ENCODE peak calls at places on chromosomes 7 and 10, in five cellular contexts. J is heart left ventricle; A is CD4-positive, CD25-positive, alpha-beta regulatory T cell; M is Karpas-422; P is CD8-positive, alpha-beta T cell. O is an unnamed sample. For H3K9me3, the result is how much of the 10 kb centered on the place peaks cover.

GRCh38 chr7:4472739-4473138 is 209.4 kb upstream of the FOXK1 start:
- DNase-seq in J (no peak), A (no peak), M (no peak), P (no peak), O (no peak)

GRCh38 chr7:128453836-128454804 is 1.6 kb upstream of the HILPDA start:
- DNase-seq in J (peak), A (no peak), M (no peak), P (no peak), O (no peak)

GRCh38 chr10:129400426-129400825 is 66.6 kb upstream of the MGMT start:
- DNase-seq in J (no peak), A (no peak), M (no peak), P (no peak), O (no peak)

GRCh38 chr10:72356115-72356514 is 1.4 kb upstream of the DNAJB12 start:
- DNase-seq in J (no peak), A (no peak), M (no peak), P (no peak), O (no peak)

GRCh38 chr10:46550076-46550790 is 6.2 kb downstream of the GPRIN2 start:
- DNase-seq in J (peak), A (no peak), M (no peak), P (no peak), O (no peak)

GRCh38 chr7:14092376-14092775 is 102.9 kb upstream of the ETV1 start:
- DNase-seq in J (no peak), A (no peak), M (no peak), P (no peak), O (no peak)

GRCh38 chr7:99041526-99041925 is 102.4 kb downstream of the SMURF1 start:
- DNase-seq in J (no peak), A (no peak), M (no peak), P (no peak), O (no peak)

GRCh38 chr7:11373546-11374142 is 400.0 kb downstream of the PHF14 start:
- DNase-seq in J (no peak), A (no peak), M (peak), P (no peak), O (no peak)

GRCh38 chr10:62095341-62096071 is 173.1 kb downstream of the RTKN2 start:
- DNase-seq in J (no peak), A (no peak), M (no peak), P (no peak), O (no peak)

GRCh38 chr7:1271046-1271445 is 38.4 kb downstream of the UNCX start:
- DNase-seq in J (no peak), A (no peak), M (no peak), P (no peak), O (no peak)

GRCh38 chr10:123642293-123642692 is 23.9 kb upstream of the GPR26 start:
- DNase-seq in J (no peak), A (no peak), M (no peak), P (no peak), O (no peak)

GRCh38 chr7:29289156-29290021 is 94.8 kb downstream of the CHN2 start:
- DNase-seq in J (no peak), A (no peak), M (peak), P (no peak), O (no peak)

GRCh38 chr10:69362471-69362954 is 54.2 kb downstream of the TACR2 start:
- DNase-seq in J (peak), A (no peak), M (no peak), P (no peak), O (no peak)

GRCh38 chr7:94313926-94314325 is 80.8 kb upstream of the COL1A2 start:
- DNase-seq in J (no peak), A (no peak), M (no peak), P (no peak), O (no peak)

GRCh38 chr7:50832744-50833143 is 50.0 kb upstream of the GRB10 start:
- DNase-seq in J (no peak), A (no peak), M (no peak), P (no peak), O (no peak)

GRCh38 chr10:107686095-107686494 is 521.6 kb upstream of the SORCS1 start:
- DNase-seq in J (no peak), A (no peak), M (no peak), P (no peak), O (no peak)

GRCh38 chr10:22246680-22247391 is 29.0 kb upstream of the EBLN1 start:
- DNase-seq in J (no peak), A (peak), M (peak), P (no peak), O (peak)

GRCh38 chr10:126387931-126388911 is at the start of gene ADAM12:
- DNase-seq in J (peak), A (no peak), M (no peak), P (no peak), O (no peak)

GRCh38 chr7:79118143-79118542 is 335.3 kb downstream of the MAGI2 start:
- DNase-seq in J (no peak), A (no peak), M (no peak), P (no peak), O (no peak)

GRCh38 chr7:85019176-85019575 is 167.7 kb downstream of the SEMA3D start:
- DNase-seq in J (no peak), A (no peak), M (no peak), P (no peak), O (no peak)

GRCh38 chr7:151087247-151088018 is 1.2 kb downstream of the AGAP3 start:
- DNase-seq in J (peak), A (no peak), M (no peak), P (no peak), O (no peak)

GRCh38 chr7:54788664-54789063 is 29.7 kb upstream of the SEC61G start:
- DNase-seq in J (no peak), A (no peak), M (peak), P (no peak), O (no peak)

GRCh38 chr10:43312612-43313011 is 45.7 kb upstream of the RASGEF1A start:
- DNase-seq in J (no peak), A (no peak), M (no peak), P (no peak), O (no peak)

GRCh38 chr10:97869091-97870042 is 19.7 kb downstream of the GOLGA7B start:
- DNase-seq in J (peak), A (peak), M (peak), P (peak), O (peak)

GRCh38 chr10:3258291-3258848 is 85.8 kb upstream of the PITRM1 start:
- DNase-seq in J (no peak), A (no peak), M (no peak), P (no peak), O (no peak)

GRCh38 chr7:116828281-116828680 is 34.1 kb upstream of the CAPZA2 start:
- DNase-seq in J (no peak), A (no peak), M (peak), P (no peak), O (no peak)

GRCh38 chr7:94303736-94304135 is 91.0 kb upstream of the COL1A2 start:
- DNase-seq in J (peak), A (no peak), M (no peak), P (no peak), O (no peak)

GRCh38 chr10:43573250-43574034 is 974 bp downstream of the ZNF239 start:
- DNase-seq in J (no peak), A (no peak), M (no peak), P (no peak), O (no peak)

GRCh38 chr10:125060486-125060850 is 99.9 kb downstream of the CTBP2 start:
- DNase-seq in J (no peak), A (no peak), M (no peak), P (no peak), O (no peak)

GRCh38 chr7:20798081-20798693 is 11.5 kb upstream of the SP8 start:
- DNase-seq in J (no peak), A (no peak), M (peak), P (no peak), O (no peak)

GRCh38 chr10:49682879-49683278 is 3.4 kb downstream of the C10orf53 start:
- DNase-seq in J (no peak), A (no peak), M (no peak), P (no peak), O (no peak)

GRCh38 chr10:49678827-49679479 is 498 bp upstream of the C10orf53 start:
- DNase-seq in J (no peak), A (no peak), M (no peak), P (no peak), O (no peak)

GRCh38 chr10:49679480-49679893 is at the start of gene C10orf53:
- DNase-seq in J (no peak), A (no peak), M (no peak), P (no peak), O (no peak)
- H3K9me3 ChIP-seq in J (under half), A (under half), M (under half), P (under half), O (under half)

GRCh38 chr10:70379581-70380176 is 2.7 kb downstream of the LRRC20 start:
- DNase-seq in J (no peak), A (no peak), M (peak), P (no peak), O (no peak)
- H3K9me3 ChIP-seq in J (under half), A (under half), M (under half), P (under half), O (under half)

GRCh38 chr7:155846156-155846555 is 33.9 kb upstream of the SHH start:
- DNase-seq in J (no peak), A (no peak), M (no peak), P (no peak), O (no peak)
- H3K9me3 ChIP-seq in J (under half), A (under half), M (under half), P (under half), O (under half)

GRCh38 chr7:64562246-64562620 is 638 bp downstream of the ZNF680 start:
- DNase-seq in J (no peak), A (no peak), M (no peak), P (no peak), O (no peak)
- H3K9me3 ChIP-seq in J (under half), A (under half), M (under half), P (under half), O (under half)

DNA sequence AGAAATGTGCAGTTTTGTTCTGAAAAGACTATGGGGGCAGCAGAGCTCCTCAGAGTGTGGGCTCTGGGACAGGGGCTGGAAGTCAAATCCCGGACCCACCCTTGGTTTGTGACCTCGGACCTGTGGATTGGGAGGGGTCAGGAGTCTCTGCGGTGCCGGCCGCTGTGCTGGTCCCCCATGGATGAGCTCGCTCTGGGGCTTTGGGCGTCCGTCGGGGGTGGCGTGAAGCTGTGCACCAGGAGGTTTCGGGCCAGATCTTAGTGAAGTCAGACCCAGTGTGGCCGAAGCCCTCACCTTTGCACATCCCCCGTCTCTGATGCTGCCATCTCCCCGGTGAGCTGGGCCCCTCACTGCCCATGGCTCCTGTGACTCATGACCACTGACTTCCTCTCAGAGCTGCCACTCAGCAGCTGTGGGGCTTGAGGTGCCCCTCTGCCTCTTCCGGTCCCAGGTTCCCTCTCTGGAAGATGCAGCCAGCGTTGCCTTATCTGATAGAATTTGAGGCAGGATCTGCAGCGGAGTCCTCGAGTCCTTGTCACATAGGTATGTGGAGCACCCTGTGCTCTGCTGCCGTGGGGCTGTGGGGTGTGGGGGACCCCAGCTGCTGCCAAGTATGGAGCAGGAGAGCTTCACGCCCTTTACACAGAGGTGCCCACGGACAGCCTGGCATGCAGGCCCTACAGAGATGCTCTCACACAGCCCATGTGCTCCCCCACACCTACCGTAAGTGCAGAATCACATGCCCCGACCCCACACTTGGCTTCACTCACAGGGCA is 11.4 kb upstream of the SCART1 start:
- DNase-seq in J (no peak), A (no peak), M (no peak), P (peak), O (no peak)
- H3K9me3 ChIP-seq in J (under half), A (under half), M (under half), P (under half), O (under half)

GRCh38 chr7:146831875-146832274 is 715.3 kb downstream of the CNTNAP2 start:
- DNase-seq in J (no peak), A (no peak), M (no peak), P (no peak), O (no peak)
- H3K9me3 ChIP-seq in J (under half), A (under half), M (under half), P (under half), O (under half)

DNA sequence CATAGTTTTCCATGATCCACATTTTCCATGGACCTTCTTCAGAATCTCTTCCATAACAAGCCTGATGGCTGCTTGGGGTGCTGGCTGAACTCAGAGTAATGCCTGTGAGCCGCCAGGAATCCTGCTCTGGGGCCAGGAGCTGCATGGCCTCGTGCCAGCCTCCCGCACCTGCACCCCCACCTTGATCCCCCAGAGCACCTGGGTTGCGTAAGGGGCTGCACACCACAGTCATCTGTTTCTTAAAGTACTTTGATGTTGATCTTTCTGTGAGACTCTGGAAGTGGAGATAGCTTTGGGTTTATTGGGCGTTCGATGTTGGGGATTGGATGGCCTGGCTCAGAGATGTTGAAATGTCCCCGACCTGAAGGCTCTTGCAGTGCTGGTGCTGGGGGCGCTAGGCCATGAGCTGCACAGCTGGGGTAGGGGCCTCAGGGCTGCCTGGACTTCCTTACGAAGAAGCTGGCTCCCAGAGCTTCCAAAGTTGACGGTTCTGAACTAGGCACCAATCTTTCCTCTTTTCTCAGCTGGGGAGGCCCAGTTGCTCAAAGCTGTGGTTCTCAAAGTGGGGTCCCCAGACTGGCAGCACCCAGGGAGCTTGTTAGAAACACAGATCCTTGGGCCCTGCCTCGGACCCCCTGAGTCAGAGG is 534.0 kb downstream of the DNAJB6 start:
- DNase-seq in J (no peak), A (no peak), M (no peak), P (no peak), O (no peak)
- H3K9me3 ChIP-seq in J (under half), A (under half), M (under half), P (under half), O (under half)

DNA sequence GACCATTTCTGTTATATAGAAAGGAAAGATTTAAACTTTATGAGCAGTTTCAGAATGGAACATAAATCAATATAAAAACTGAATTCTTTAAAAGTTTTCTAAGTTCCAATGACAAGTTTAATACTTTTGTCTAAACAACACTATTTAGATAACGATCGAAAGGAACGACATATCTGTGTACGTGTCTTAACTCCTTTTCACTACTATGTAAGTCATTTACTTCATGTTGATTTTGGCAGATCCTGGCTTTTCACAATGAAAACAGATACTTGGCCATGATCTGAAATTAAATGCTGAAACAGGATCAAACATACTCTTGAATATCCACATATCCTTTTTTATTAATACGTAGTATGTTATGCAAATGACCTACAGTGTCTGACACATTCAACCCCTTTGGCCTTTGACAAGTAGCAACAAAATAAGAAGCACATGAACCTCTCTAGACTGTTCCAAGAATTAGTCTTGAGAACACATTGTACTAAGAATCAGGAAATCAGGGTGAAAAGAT is 41.9 kb downstream of the RNLS start:
- DNase-seq in J (no peak), A (no peak), M (no peak), P (no peak), O (no peak)
- H3K9me3 ChIP-seq in J (under half), A (under half), M (under half), P (under half), O (under half)

GRCh38 chr7:158527038-158527437 is 60.6 kb downstream of the PTPRN2 start:
- DNase-seq in J (no peak), A (no peak), M (no peak), P (no peak), O (no peak)
- H3K9me3 ChIP-seq in J (under half), A (under half), M (under half), P (under half), O (under half)

GRCh38 chr7:159321278-159321677 is 176.6 kb upstream of the VIPR2 start:
- DNase-seq in J (no peak), A (no peak), M (no peak), P (no peak), O (no peak)
- H3K9me3 ChIP-seq in J (under half), A (under half), M (under half), P (under half), O (under half)

O was measured in T-helper 17 cell.